ENCODE peak calls at places on chromosomes 11 and 22, in four cellular contexts. A, U, R and F are unnamed samples.
A peak's percentile ranks its signal among the peaks of the same experiment; 100 is the strongest.

GRCh38 chr11:44711113-44711512 is 15.6 kb upstream of the TSPAN18 start:
- DNase-seq in U (no peak), R (peak; percentile 51), A (no peak), F (no peak)

GRCh38 chr11:29002816-29003215 is 894.6 kb downstream of the METTL15 start:
- DNase-seq in R (no peak), A (no peak), U (no peak), F (no peak)

GRCh38 chr11:96530473-96530872 is 140.7 kb downstream of the JRKL start:
- DNase-seq in A (no peak), R (no peak), U (no peak), F (no peak)

GRCh38 chr11:36027731-36028130 is 83.9 kb downstream of the LDLRAD3 start:
- DNase-seq in U (no peak), A (no peak), R (peak; percentile 23), F (no peak)

GRCh38 chr11:43944761-43945311 is 2.4 kb downstream of the C11orf96 start:
- DNase-seq in R (peak; percentile 54), U (peak; percentile 95), A (peak; percentile 81), F (no peak)

GRCh38 chr11:61728940-61729219 is 23.6 kb upstream of the MYRF start:
- DNase-seq in R (no peak), U (no peak), A (no peak), F (peak; percentile 74)

GRCh38 chr11:8309862-8310261 is 46.2 kb upstream of the LMO1 start:
- DNase-seq in A (no peak), R (no peak), U (peak; percentile 6), F (no peak)

GRCh38 chr11:83192846-83193245 is 666 bp upstream of the ANKRD42 start:
- DNase-seq in U (no peak), R (peak; percentile 10), A (no peak), F (no peak)

GRCh38 chr11:29773656-29774264 is 243.1 kb downstream of the KCNA4 start:
- DNase-seq in U (no peak), R (peak; percentile 29), A (peak; percentile 48), F (peak; percentile 63)

GRCh38 chr11:285021-285893 is 3.7 kb upstream of the PGGHG start:
- DNase-seq in U (peak; percentile 59), A (peak; percentile 2), R (no peak), F (no peak)

GRCh38 chr22:35361001-35361551 is 19.8 kb upstream of the HMOX1 start:
- DNase-seq in U (no peak), R (no peak), A (no peak), F (no peak)

GRCh38 chr11:10058356-10058755 is 235.7 kb downstream of the SBF2 start:
- DNase-seq in A (no peak), U (no peak), R (no peak), F (no peak)

GRCh38 chr11:107011977-107012376 is 6.3 kb downstream of the GUCY1A2 start:
- DNase-seq in U (no peak), A (no peak), R (no peak), F (no peak)

GRCh38 chr11:111450480-111451320 is 61.5 kb downstream of the BTG4 start:
- DNase-seq in A (no peak), R (no peak), U (no peak), F (peak; percentile 20)

GRCh38 chr11:70806461-70807194 is 408.3 kb downstream of the CTTN start:
- DNase-seq in A (no peak), U (no peak), R (no peak), F (no peak)

GRCh38 chr11:24198458-24198857 is 298.4 kb upstream of the LUZP2 start:
- DNase-seq in U (no peak), A (no peak), R (peak; percentile 27), F (peak; percentile 17)

GRCh38 chr11:24624432-24624831 is 127.6 kb downstream of the LUZP2 start:
- DNase-seq in A (no peak), R (no peak), U (no peak), F (no peak)

GRCh38 chr11:28615542-28615941 is 507.4 kb downstream of the METTL15 start:
- DNase-seq in U (no peak), A (no peak), R (no peak), F (no peak)

GRCh38 chr22:33770723-33771122 is 149.6 kb downstream of the LARGE1 start:
- DNase-seq in A (no peak), R (no peak), U (no peak), F (no peak)

GRCh38 chr11:3165916-3166267 is 782 bp upstream of the OSBPL5 start:
- DNase-seq in U (peak; percentile 70), R (no peak), A (no peak), F (no peak)

GRCh38 chr11:62223095-62223494 is 14.6 kb downstream of the SCGB2A1 start:
- DNase-seq in R (no peak), U (no peak), A (no peak), F (peak; percentile 6)

GRCh38 chr22:41913842-41914534 is 886 bp downstream of the SHISA8 start:
- DNase-seq in U (no peak), R (no peak), A (no peak), F (no peak)

GRCh38 chr11:1127664-1128162 is 30.0 kb upstream of the MUC5AC start:
- DNase-seq in U (peak; percentile 45), R (no peak), A (no peak), F (no peak)

GRCh38 chr22:49549256-49549655 is 278.4 kb downstream of the BRD1 start:
- DNase-seq in U (peak; percentile 30), A (no peak), R (no peak), F (no peak)

GRCh38 chr11:86818466-86819282 is 18.3 kb downstream of the PRSS23 start:
- DNase-seq in U (no peak), A (peak; percentile 20), R (peak; percentile 79), F (peak; percentile 54)

GRCh38 chr11:130217133-130217631 is 57.6 kb downstream of the ST14 start:
- DNase-seq in A (no peak), R (no peak), U (no peak), F (no peak)

GRCh38 chr22:20258584-20259335 is 9.4 kb downstream of the RTN4R start:
- DNase-seq in A (no peak), U (no peak), R (no peak), F (no peak)

DNA sequence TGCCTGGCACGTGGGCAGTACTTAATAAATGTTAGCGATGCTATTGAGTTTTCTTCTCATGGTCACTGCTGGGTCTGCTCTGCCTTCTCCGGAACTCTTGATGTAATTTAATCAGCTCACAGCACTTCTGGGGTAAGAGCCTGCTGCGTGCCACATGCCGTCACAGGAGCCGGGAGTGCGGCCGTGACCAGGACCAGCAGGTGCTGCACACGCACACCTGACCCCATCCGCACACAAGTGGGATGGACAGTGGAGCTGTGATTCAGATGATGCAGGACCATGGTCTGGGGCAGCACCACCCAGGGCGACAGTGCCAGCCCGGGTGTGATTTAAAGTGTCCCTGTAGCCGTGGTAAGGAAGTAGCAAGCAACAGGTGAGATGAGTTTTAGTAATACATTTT is 61.2 kb downstream of the TBC1D22A start:
- DNase-seq in A (no peak), U (peak; percentile 52), R (no peak), F (no peak)
- H3K27ac ChIP-seq in A (no peak overlapping the region), U (no peak overlapping the region), R (no peak overlapping the region), F (no peak overlapping the region)

GRCh38 chr11:73191151-73191550 is 26.9 kb upstream of the P2RY2 start:
- DNase-seq in U (no peak), A (no peak), R (no peak), F (no peak)

GRCh38 chr11:73192272-73192671 is 25.8 kb upstream of the P2RY2 start:
- DNase-seq in U (no peak), A (no peak), R (no peak), F (no peak)

GRCh38 chr11:73189723-73190556 is 28.1 kb upstream of the P2RY2 start:
- DNase-seq in U (no peak), A (no peak), R (no peak), F (no peak)

GRCh38 chr11:73189315-73189714 is 28.8 kb upstream of the P2RY2 start:
- DNase-seq in R (no peak), A (peak; percentile 43), U (no peak), F (no peak)

DNA sequence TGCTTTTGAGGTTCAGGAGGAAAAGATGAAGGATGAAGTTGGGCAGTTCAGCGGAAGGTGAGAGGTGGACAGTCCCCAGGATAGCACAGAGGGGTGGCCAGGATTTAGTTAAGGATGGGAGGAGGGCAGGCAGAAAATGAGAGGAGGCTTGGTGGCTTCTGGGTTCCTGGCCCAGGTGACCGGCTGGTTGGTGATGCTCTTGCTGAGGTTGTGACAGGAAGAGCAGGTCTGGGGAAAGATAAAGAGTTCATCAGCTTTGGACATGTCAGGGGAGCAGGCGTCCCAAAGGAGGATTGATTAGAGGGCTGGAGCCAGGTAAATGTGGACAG is 27.6 kb upstream of the P2RY2 start:
- DNase-seq in R (no peak), A (no peak), U (no peak), F (no peak)
- H3K4me1 ChIP-seq in R (peaks cover 7% of the 10 kb centered on the region), A (peaks cover 56% of the 10 kb centered on the region), U (no peaks in the 10 kb centered on the region), F (peaks cover 9% of the 10 kb centered on the region)

GRCh38 chr11:114088836-114089235 is 29.3 kb downstream of the ZBTB16 start:
- DNase-seq in A (no peak), R (no peak), U (no peak), F (no peak)
- H3K27ac ChIP-seq in A (no peak overlapping the region), R (peak overlapping the region; percentile 58), U (peak overlapping the region; percentile 25), F (no peak overlapping the region)

GRCh38 chr11:17165247-17165890 is 42.4 kb downstream of the PIK3C2A start:
- DNase-seq in U (no peak), R (no peak), A (no peak), F (no peak)
- H3K4me1 ChIP-seq in U (peaks cover 1% of the 10 kb centered on the region), R (peaks cover 11% of the 10 kb centered on the region), A (peaks cover 55% of the 10 kb centered on the region), F (no peaks in the 10 kb centered on the region)

GRCh38 chr11:16982809-16983208 is 31.4 kb downstream of the PLEKHA7 start:
- DNase-seq in U (no peak), A (no peak), R (no peak), F (no peak)

GRCh38 chr11:16979708-16980622 is 34.2 kb downstream of the PLEKHA7 start:
- DNase-seq in A (no peak), U (no peak), R (no peak), F (no peak)

GRCh38 chr11:16982256-16982671 is 31.9 kb downstream of the PLEKHA7 start:
- DNase-seq in A (no peak), R (no peak), U (no peak), F (no peak)

GRCh38 chr11:16984229-16984628 is 30.0 kb downstream of the PLEKHA7 start:
- DNase-seq in U (no peak), R (no peak), A (no peak), F (no peak)

GRCh38 chr11:16981651-16982194 is 32.5 kb downstream of the PLEKHA7 start:
- DNase-seq in U (no peak), R (peak; percentile 37), A (no peak), F (peak; percentile 75)
- H3K27ac ChIP-seq in U (no peak overlapping the region), R (peak overlapping the region; percentile 77), A (no peak overlapping the region), F (peak overlapping the region; percentile 70)

GRCh38 chr22:43177479-43177878 is 9.5 kb downstream of the TTLL12 start:
- DNase-seq in R (no peak), U (peak; percentile 78), A (no peak), F (no peak)
- H3K4me1 ChIP-seq in R (no peaks in the 10 kb centered on the region), U (no peaks in the 10 kb centered on the region), A (no peaks in the 10 kb centered on the region), F (no peaks in the 10 kb centered on the region)

DNA sequence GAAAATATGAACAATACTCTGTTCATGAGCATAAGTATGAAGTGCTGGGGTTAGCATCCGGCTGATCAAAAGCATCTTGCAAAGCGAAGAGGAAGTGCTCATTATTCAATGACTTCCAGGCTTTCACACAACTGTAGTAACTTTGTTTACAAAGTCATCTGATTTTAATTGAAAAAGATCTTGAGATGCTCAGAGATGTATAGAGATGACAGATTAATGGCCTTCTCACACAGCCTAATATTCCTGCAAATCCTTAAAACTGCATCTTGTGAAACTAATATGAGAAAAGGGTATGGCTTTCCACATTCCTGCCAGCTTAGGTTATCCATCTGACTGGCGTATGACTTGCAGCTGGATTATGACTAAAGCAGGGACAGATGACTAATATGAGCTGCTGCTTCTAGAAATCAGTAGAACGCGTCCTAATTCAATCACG is 125.4 kb downstream of the CASP12 start:
- DNase-seq in A (peak; percentile 6), R (peak; percentile 51), U (no peak), F (peak; percentile 92)
- H3K27ac ChIP-seq in A (no peak overlapping the region), R (no peak overlapping the region), U (no peak overlapping the region), F (peak overlapping the region; percentile 61)

GRCh38 chr22:37551981-37552380 is 8.3 kb upstream of the CDC42EP1 start:
- DNase-seq in U (no peak), A (no peak), R (no peak), F (no peak)
- H3K4me1 ChIP-seq in U (no peaks in the 10 kb centered on the region), A (peaks cover 49% of the 10 kb centered on the region), R (peaks cover 35% of the 10 kb centered on the region), F (peaks cover 31% of the 10 kb centered on the region)